ENCODE peak calls at places on chromosomes 1 and 21, in five cellular contexts. One of them, this sample, is unnamed.
A peak's percentile ranks its signal among the peaks of the same experiment; 100 is the strongest.

GRCh38 chr1:16155537-16156410 is at the start of gene EPHA2:
- DNase-seq in prostate gland: peak; percentile 92
- DNase-seq in cardiac muscle cell: peak; percentile 96
- DNase-seq in A549: peak; percentile 79
- DNase-seq in heart left ventricle: peak; percentile 95
- DNase-seq in this sample: peak; percentile 91

GRCh38 chr21:36254106-36254941 is 65.7 kb upstream of the MORC3 start:
- DNase-seq in prostate gland: no peak
- DNase-seq in cardiac muscle cell: no peak
- DNase-seq in A549: no peak
- DNase-seq in heart left ventricle: no peak
- DNase-seq in this sample: no peak

GRCh38 chr1:191662746-191663145 is 495.5 kb upstream of the RGS18 start:
- DNase-seq in prostate gland: no peak
- DNase-seq in cardiac muscle cell: no peak
- DNase-seq in A549: no peak
- DNase-seq in heart left ventricle: no peak
- DNase-seq in this sample: no peak

GRCh38 chr21:28550057-28550825 is 442.4 kb downstream of the LTN1 start:
- DNase-seq in prostate gland: no peak
- DNase-seq in cardiac muscle cell: no peak
- DNase-seq in A549: no peak
- DNase-seq in heart left ventricle: no peak
- DNase-seq in this sample: no peak

GRCh38 chr21:29064850-29065481 is 8.5 kb downstream of the CCT8 start:
- DNase-seq in prostate gland: no peak
- DNase-seq in cardiac muscle cell: no peak
- DNase-seq in A549: no peak
- DNase-seq in heart left ventricle: no peak
- DNase-seq in this sample: no peak

GRCh38 chr21:31266241-31266640 is 77.8 kb downstream of the TIAM1 start:
- DNase-seq in prostate gland: no peak
- DNase-seq in cardiac muscle cell: no peak
- DNase-seq in A549: no peak
- DNase-seq in heart left ventricle: no peak
- DNase-seq in this sample: no peak

GRCh38 chr1:83097715-83098613 is 901.0 kb downstream of the TTLL7 start:
- DNase-seq in prostate gland: no peak
- DNase-seq in cardiac muscle cell: no peak
- DNase-seq in A549: no peak
- DNase-seq in heart left ventricle: no peak
- DNase-seq in this sample: no peak

GRCh38 chr1:229596961-229597699 is 28.8 kb downstream of the TAF5L start:
- DNase-seq in prostate gland: no peak
- DNase-seq in cardiac muscle cell: no peak
- DNase-seq in A549: no peak
- DNase-seq in heart left ventricle: peak; percentile 82
- DNase-seq in this sample: no peak

GRCh38 chr21:28142692-28143091 is 850.0 kb downstream of the LTN1 start:
- DNase-seq in prostate gland: no peak
- DNase-seq in cardiac muscle cell: no peak
- DNase-seq in A549: no peak
- DNase-seq in heart left ventricle: no peak
- DNase-seq in this sample: no peak

GRCh38 chr1:102262994-102263393 is 266.3 kb upstream of the OLFM3 start:
- DNase-seq in prostate gland: no peak
- DNase-seq in cardiac muscle cell: no peak
- DNase-seq in A549: no peak
- DNase-seq in heart left ventricle: no peak
- DNase-seq in this sample: no peak

GRCh38 chr1:13892671-13893325 is 192.8 kb downstream of the PRDM2 start:
- DNase-seq in prostate gland: no peak
- DNase-seq in cardiac muscle cell: peak; percentile 62
- DNase-seq in A549: no peak
- DNase-seq in heart left ventricle: no peak
- DNase-seq in this sample: peak; percentile 64

GRCh38 chr1:91243171-91243570 is 161.5 kb downstream of the HFM1 start:
- DNase-seq in prostate gland: no peak
- DNase-seq in cardiac muscle cell: no peak
- DNase-seq in A549: no peak
- DNase-seq in heart left ventricle: no peak
- DNase-seq in this sample: no peak

GRCh38 chr1:12138196-12139183 is 28.3 kb upstream of the TNFRSF1B start:
- DNase-seq in prostate gland: no peak
- DNase-seq in cardiac muscle cell: no peak
- DNase-seq in A549: no peak
- DNase-seq in heart left ventricle: no peak
- DNase-seq in this sample: no peak

GRCh38 chr1:198775606-198776005 is 136.8 kb downstream of the PTPRC start:
- DNase-seq in prostate gland: no peak
- DNase-seq in cardiac muscle cell: no peak
- DNase-seq in A549: no peak
- DNase-seq in heart left ventricle: no peak
- DNase-seq in this sample: no peak

GRCh38 chr1:77385551-77385950 is 103.7 kb downstream of the AK5 start:
- DNase-seq in prostate gland: no peak
- DNase-seq in cardiac muscle cell: no peak
- DNase-seq in A549: no peak
- DNase-seq in heart left ventricle: no peak
- DNase-seq in this sample: no peak

GRCh38 chr1:58786184-58786926 is 2.5 kb upstream of the JUN start:
- DNase-seq in prostate gland: no peak
- DNase-seq in cardiac muscle cell: no peak
- DNase-seq in A549: no peak
- DNase-seq in heart left ventricle: no peak
- DNase-seq in this sample: no peak

GRCh38 chr1:7218210-7218832 is 433.1 kb downstream of the CAMTA1 start:
- DNase-seq in prostate gland: no peak
- DNase-seq in cardiac muscle cell: peak; percentile 60
- DNase-seq in A549: peak; percentile 43
- DNase-seq in heart left ventricle: no peak
- DNase-seq in this sample: peak; percentile 46

GRCh38 chr1:66262233-66262632 is 271.7 kb upstream of the SGIP1 start:
- DNase-seq in prostate gland: peak; percentile 80
- DNase-seq in cardiac muscle cell: no peak
- DNase-seq in A549: peak; percentile 35
- DNase-seq in heart left ventricle: no peak
- DNase-seq in this sample: no peak

GRCh38 chr1:212070720-212071302 is 35.3 kb downstream of the DTL start:
- DNase-seq in prostate gland: peak; percentile 8
- DNase-seq in cardiac muscle cell: peak; percentile 62
- DNase-seq in A549: peak; percentile 14
- DNase-seq in heart left ventricle: no peak
- DNase-seq in this sample: no peak

GRCh38 chr1:27487927-27488522 is 1.9 kb downstream of the WASF2 start:
- DNase-seq in prostate gland: no peak
- DNase-seq in cardiac muscle cell: no peak
- DNase-seq in A549: no peak
- DNase-seq in heart left ventricle: no peak
- DNase-seq in this sample: no peak

GRCh38 chr1:58441699-58442098 is 104.8 kb downstream of the OMA1 start:
- DNase-seq in prostate gland: no peak
- DNase-seq in cardiac muscle cell: no peak
- DNase-seq in A549: no peak
- DNase-seq in heart left ventricle: no peak
- DNase-seq in this sample: no peak

GRCh38 chr1:235327559-235328270 is at the start of gene ARID4B:
- DNase-seq in prostate gland: peak; percentile 4
- DNase-seq in cardiac muscle cell: no peak
- DNase-seq in A549: peak; percentile 31
- DNase-seq in heart left ventricle: peak; percentile 83
- DNase-seq in this sample: peak; percentile 91

GRCh38 chr1:46983416-46983815 is 40.1 kb upstream of the CYP4X1 start:
- DNase-seq in prostate gland: no peak
- DNase-seq in cardiac muscle cell: peak; percentile 29
- DNase-seq in A549: no peak
- DNase-seq in heart left ventricle: no peak
- DNase-seq in this sample: no peak

GRCh38 chr1:168379110-168379860 is 98.6 kb downstream of the TBX19 start:
- DNase-seq in prostate gland: no peak
- DNase-seq in cardiac muscle cell: no peak
- DNase-seq in A549: peak; percentile 47
- DNase-seq in heart left ventricle: no peak
- DNase-seq in this sample: no peak

GRCh38 chr1:36108314-36108713 is 16.7 kb downstream of the COL8A2 start:
- DNase-seq in prostate gland: peak; percentile 33
- DNase-seq in cardiac muscle cell: no peak
- DNase-seq in A549: no peak
- DNase-seq in heart left ventricle: no peak
- DNase-seq in this sample: no peak

GRCh38 chr1:221274373-221274772 is 395.1 kb downstream of the HLX start:
- DNase-seq in prostate gland: no peak
- DNase-seq in cardiac muscle cell: no peak
- DNase-seq in A549: no peak
- DNase-seq in heart left ventricle: no peak
- DNase-seq in this sample: no peak

GRCh38 chr21:42102516-42102915 is 31.4 kb downstream of the UMODL1 start:
- DNase-seq in prostate gland: no peak
- DNase-seq in cardiac muscle cell: no peak
- DNase-seq in A549: no peak
- DNase-seq in heart left ventricle: no peak
- DNase-seq in this sample: no peak
- H3K4me1 ChIP-seq in prostate gland: no peaks in the 10 kb centered on the region
- H3K4me1 ChIP-seq in cardiac muscle cell: no peaks in the 10 kb centered on the region
- H3K4me1 ChIP-seq in A549: peaks cover 6% of the 10 kb centered on the region
- H3K4me1 ChIP-seq in heart left ventricle: no peaks in the 10 kb centered on the region
- H3K4me1 ChIP-seq in this sample: no peaks in the 10 kb centered on the region

DNA sequence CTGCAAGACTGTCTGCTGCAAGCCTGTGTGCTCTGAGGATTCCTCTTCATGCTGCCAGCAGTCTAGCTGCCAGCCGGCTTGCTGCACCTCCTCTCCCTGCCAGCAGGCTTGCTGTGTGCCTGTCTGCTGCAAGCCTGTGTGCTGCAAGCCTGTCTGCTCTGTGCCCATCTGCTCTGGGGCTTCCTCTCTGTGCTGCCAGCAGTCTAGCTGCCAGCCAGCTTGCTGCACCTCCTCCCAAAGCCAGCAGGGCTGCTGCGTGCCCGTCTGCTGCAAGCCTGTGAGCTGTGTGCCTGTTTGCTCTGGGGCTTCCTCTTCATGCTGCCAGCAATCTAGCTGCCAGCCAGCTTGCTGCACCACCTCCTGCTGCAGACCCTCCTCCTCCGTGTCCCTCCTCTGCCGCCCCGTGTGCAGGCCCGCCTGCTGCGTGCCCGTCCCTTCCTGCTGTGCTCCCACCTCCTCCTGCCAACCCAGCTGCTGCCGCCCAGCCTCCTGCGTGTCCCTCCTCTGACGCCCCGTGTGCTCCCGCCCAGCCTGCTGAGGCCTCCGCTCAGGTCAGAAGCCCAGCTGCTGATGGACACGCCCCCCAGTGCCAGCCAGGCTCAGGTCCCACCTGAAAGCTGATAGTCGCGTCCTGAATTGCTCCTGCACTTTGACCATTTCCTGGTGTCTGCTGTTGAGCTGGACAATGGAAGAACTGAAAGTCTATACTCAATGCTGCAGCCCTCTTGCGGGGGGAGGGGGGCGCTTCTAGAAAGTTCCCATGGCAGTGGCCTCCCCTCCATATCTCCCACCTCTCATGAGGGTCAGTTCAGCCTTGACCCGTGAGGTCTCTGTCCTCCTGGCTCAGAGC is 1.2 kb downstream of the KRTAP10-4 start:
- DNase-seq in prostate gland: no peak
- DNase-seq in cardiac muscle cell: no peak
- DNase-seq in A549: no peak
- DNase-seq in heart left ventricle: no peak
- DNase-seq in this sample: no peak
- TF ChIP-seq CTCF in prostate gland: no peak
- TF ChIP-seq CTCF in cardiac muscle cell: no peak
- TF ChIP-seq CTCF in A549: no peak
- TF ChIP-seq CTCF in heart left ventricle: no peak
- TF ChIP-seq CTCF in this sample: no peak

GRCh38 chr1:180905927-180906326 is 6.8 kb upstream of the KIAA1614 start:
- DNase-seq in prostate gland: no peak
- DNase-seq in cardiac muscle cell: no peak
- DNase-seq in A549: no peak
- DNase-seq in heart left ventricle: no peak
- DNase-seq in this sample: no peak
- H3K4me1 ChIP-seq in prostate gland: no peaks in the 10 kb centered on the region
- H3K4me1 ChIP-seq in cardiac muscle cell: no peaks in the 10 kb centered on the region
- H3K4me1 ChIP-seq in A549: peaks cover 10% of the 10 kb centered on the region
- H3K4me1 ChIP-seq in heart left ventricle: no peaks in the 10 kb centered on the region
- H3K4me1 ChIP-seq in this sample: no peaks in the 10 kb centered on the region

GRCh38 chr1:84845357-84845756 is 47.6 kb downstream of the LPAR3 start:
- DNase-seq in prostate gland: no peak
- DNase-seq in cardiac muscle cell: no peak
- DNase-seq in A549: no peak
- DNase-seq in heart left ventricle: no peak
- DNase-seq in this sample: no peak
- TF ChIP-seq CTCF in prostate gland: no peak
- TF ChIP-seq CTCF in cardiac muscle cell: no peak
- TF ChIP-seq CTCF in A549: no peak
- TF ChIP-seq CTCF in heart left ventricle: no peak
- TF ChIP-seq CTCF in this sample: no peak

GRCh38 chr1:100786870-100787269 is 67.3 kb downstream of the VCAM1 start:
- DNase-seq in prostate gland: no peak
- DNase-seq in cardiac muscle cell: no peak
- DNase-seq in A549: no peak
- DNase-seq in heart left ventricle: no peak
- DNase-seq in this sample: no peak
- H3K4me1 ChIP-seq in prostate gland: no peaks in the 10 kb centered on the region
- H3K4me1 ChIP-seq in cardiac muscle cell: peaks cover 7% of the 10 kb centered on the region
- H3K4me1 ChIP-seq in A549: no peaks in the 10 kb centered on the region
- H3K4me1 ChIP-seq in heart left ventricle: no peaks in the 10 kb centered on the region
- H3K4me1 ChIP-seq in this sample: no peaks in the 10 kb centered on the region

GRCh38 chr21:44448651-44449131 is 6.6 kb upstream of the LRRC3 start:
- DNase-seq in prostate gland: no peak
- DNase-seq in cardiac muscle cell: peak; percentile 61
- DNase-seq in A549: no peak
- DNase-seq in heart left ventricle: no peak
- DNase-seq in this sample: no peak

GRCh38 chr21:44450402-44450801 is 4.9 kb upstream of the LRRC3 start:
- DNase-seq in prostate gland: no peak
- DNase-seq in cardiac muscle cell: no peak
- DNase-seq in A549: no peak
- DNase-seq in heart left ventricle: peak; percentile 17
- DNase-seq in this sample: no peak

GRCh38 chr21:44453120-44453519 is 2.2 kb upstream of the LRRC3 start:
- DNase-seq in prostate gland: no peak
- DNase-seq in cardiac muscle cell: no peak
- DNase-seq in A549: no peak
- DNase-seq in heart left ventricle: no peak
- DNase-seq in this sample: no peak

GRCh38 chr21:44450999-44451398 is 4.3 kb upstream of the LRRC3 start:
- DNase-seq in prostate gland: no peak
- DNase-seq in cardiac muscle cell: no peak
- DNase-seq in A549: no peak
- DNase-seq in heart left ventricle: no peak
- DNase-seq in this sample: no peak

GRCh38 chr21:44449473-44450363 is 5.6 kb upstream of the LRRC3 start:
- DNase-seq in prostate gland: no peak
- DNase-seq in cardiac muscle cell: no peak
- DNase-seq in A549: no peak
- DNase-seq in heart left ventricle: no peak
- DNase-seq in this sample: no peak
- TF ChIP-seq CTCF in prostate gland: no peak
- TF ChIP-seq CTCF in cardiac muscle cell: no peak
- TF ChIP-seq CTCF in A549: no peak
- TF ChIP-seq CTCF in heart left ventricle: no peak
- TF ChIP-seq CTCF in this sample: no peak

GRCh38 chr1:207821464-207822045 is 69.7 kb downstream of the CD46 start:
- DNase-seq in prostate gland: no peak
- DNase-seq in cardiac muscle cell: no peak
- DNase-seq in A549: no peak
- DNase-seq in heart left ventricle: no peak
- DNase-seq in this sample: no peak
- H3K4me1 ChIP-seq in prostate gland: peaks cover 36% of the 10 kb centered on the region
- H3K4me1 ChIP-seq in cardiac muscle cell: peaks cover 12% of the 10 kb centered on the region
- H3K4me1 ChIP-seq in A549: peaks cover 69% of the 10 kb centered on the region
- H3K4me1 ChIP-seq in heart left ventricle: peaks cover 58% of the 10 kb centered on the region
- H3K4me1 ChIP-seq in this sample: peaks cover 33% of the 10 kb centered on the region

This sample was measured in pancreas.